ENCODE peak calls at places on chromosomes 1 and 21, in five cellular contexts. X is fibroblast of mammary gland, F is brain microvascular endothelial cell, L is BE2C, C is ovary. N is an unnamed sample.

GRCh38 chr21:24840287-24840686 is 767.0 kb downstream of the MRPL39 start:
- DNase-seq in X (no peak), F (no peak), L (no peak), C (no peak), N (no peak)

GRCh38 chr21:33325222-33326067 is 675 bp downstream of the IFNAR1 start:
- DNase-seq in L (peak), C (no peak), F (peak), X (peak), N (peak)

GRCh38 chr1:211711313-211711712 is 35.9 kb upstream of the NEK2 start:
- DNase-seq in L (no peak), C (no peak), X (no peak), F (no peak), N (no peak)

GRCh38 chr1:36306210-36306901 is at the start of gene SH3D21:
- DNase-seq in X (peak), L (peak), C (peak), F (no peak), N (no peak)

GRCh38 chr1:222880586-222880985 is 65.7 kb downstream of the DISP1 start:
- DNase-seq in C (no peak), X (peak), F (peak), L (no peak), N (peak)

GRCh38 chr1:169860187-169860586 is 33.5 kb downstream of the SCYL3 start:
- DNase-seq in X (no peak), C (no peak), L (peak), F (no peak), N (no peak)

GRCh38 chr1:39885516-39885915 is 2.2 kb upstream of the TRIT1 start:
- DNase-seq in X (no peak), L (no peak), C (no peak), F (no peak), N (no peak)

GRCh38 chr1:223221686-223222085 is 78.6 kb upstream of the TLR5 start:
- DNase-seq in L (no peak), X (no peak), F (no peak), C (no peak), N (no peak)

GRCh38 chr1:147243228-147243685 is 773 bp downstream of the CHD1L start:
- DNase-seq in C (peak), X (no peak), F (no peak), L (peak), N (no peak)

GRCh38 chr1:1946540-1946939 is 27.5 kb upstream of the TMEM52 start:
- DNase-seq in X (peak), F (peak), C (no peak), L (peak), N (peak)

GRCh38 chr1:18530567-18531502 is 50.1 kb downstream of the KLHDC7A start:
- DNase-seq in C (no peak), F (no peak), X (no peak), L (peak), N (no peak)

GRCh38 chr1:92571578-92571977 is 84.9 kb upstream of the GFI1 start:
- DNase-seq in F (no peak), C (no peak), L (no peak), X (no peak), N (no peak)

DNA sequence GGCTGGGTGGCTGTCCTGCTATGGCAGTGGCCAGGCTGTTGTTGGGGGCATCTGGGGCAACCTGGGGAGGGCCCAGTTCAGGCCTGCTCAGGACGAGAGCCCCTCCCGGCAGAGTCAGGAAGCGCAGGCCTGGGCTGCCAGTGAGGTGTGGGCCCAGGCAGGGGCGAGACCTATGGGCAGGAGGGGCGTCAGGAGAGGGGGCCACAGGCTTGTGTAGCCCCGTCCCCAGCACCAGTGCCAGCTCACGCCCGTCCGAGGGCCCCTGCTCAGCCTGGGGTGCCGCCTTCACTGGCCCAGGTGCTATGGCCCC is 28.1 kb downstream of the ARHGEF16 start:
- DNase-seq in F (no peak), C (no peak), L (no peak), X (no peak), N (no peak)
- TF ChIP-seq CTCF in F (peak), C (no peak), L (no peak), X (no peak), N (no peak)

GRCh38 chr1:175373786-175374623 is 181.4 kb upstream of the KIAA0040 start:
- DNase-seq in X (no peak), L (peak), C (peak), F (peak), N (peak)
- TF ChIP-seq CTCF in X (peak), L (peak), C (no peak), F (peak), N (peak)

GRCh38 chr1:182200025-182200814 is 138.7 kb upstream of the ZNF648 start:
- DNase-seq in C (no peak), L (no peak), X (no peak), F (no peak), N (no peak)

GRCh38 chr1:182197555-182197954 is 136.0 kb upstream of the ZNF648 start:
- DNase-seq in X (peak), L (no peak), C (peak), F (no peak), N (no peak)

GRCh38 chr1:182195733-182196132 is 134.2 kb upstream of the ZNF648 start:
- DNase-seq in C (no peak), X (no peak), F (no peak), L (no peak), N (no peak)

GRCh38 chr1:182196897-182197546 is 135.5 kb upstream of the ZNF648 start:
- DNase-seq in X (peak), C (peak), L (no peak), F (no peak), N (no peak)

GRCh38 chr1:182198006-182198605 is 136.6 kb upstream of the ZNF648 start:
- DNase-seq in F (no peak), C (no peak), L (no peak), X (peak), N (no peak)
- TF ChIP-seq CTCF in F (peak), C (no peak), L (peak), X (peak), N (peak)

GRCh38 chr1:153032677-153033308 is 1.8 kb downstream of the SPRR1B start:
- DNase-seq in F (peak), C (no peak), L (no peak), X (peak), N (peak)
- TF ChIP-seq CTCF in F (peak), C (no peak), L (no peak), X (peak), N (no peak)

GRCh38 chr1:75614455-75615379 is 3.8 kb upstream of the SLC44A5 start:
- DNase-seq in F (no peak), L (peak), C (peak), X (peak), N (no peak)
- TF ChIP-seq CTCF in F (peak), L (peak), C (no peak), X (peak), N (peak)

GRCh38 chr1:44425327-44426082 is 20.4 kb downstream of the RNF220 start:
- DNase-seq in X (no peak), L (no peak), F (no peak), C (no peak), N (no peak)
- TF ChIP-seq CTCF in X (no peak), L (no peak), F (no peak), C (no peak), N (no peak)

GRCh38 chr1:185450917-185451316 is 133.9 kb upstream of the IVNS1ABP start:
- DNase-seq in L (no peak), C (no peak), X (no peak), F (no peak), N (no peak)
- TF ChIP-seq CTCF in L (no peak), C (no peak), X (no peak), F (peak), N (no peak)

GRCh38 chr1:83554174-83554573 is 444.8 kb downstream of the TTLL7 start:
- DNase-seq in C (no peak), L (peak), F (no peak), X (peak), N (peak)
- TF ChIP-seq CTCF in C (no peak), L (peak), F (no peak), X (peak), N (no peak)